ENCODE peak calls at places on chromosomes 5 and 9, in six cellular contexts. N is GM04503, P is amniotic stem cell, X is NCI-H1092, W is NCI-H526 treated with DMSO at 0.1 percent for 48 hours, A is adipocyte. G is an unnamed sample.

GRCh38 chr9:96302021-96302420 is at the start of gene HSD17B3:
- DNase-seq in N (no peak), P (no peak), X (no peak), W (no peak), A (no peak), G (no peak)

GRCh38 chr9:33113799-33114547 is 37.5 kb upstream of the SMU1 start:
- DNase-seq in N (no peak), P (no peak), X (no peak), W (no peak), A (no peak), G (no peak)

GRCh38 chr9:132161743-132162187 is at the start of gene NTNG2:
- DNase-seq in N (no peak), P (no peak), X (no peak), W (no peak), A (no peak), G (no peak)

GRCh38 chr5:132325691-132326090 is 31.5 kb downstream of the SLC22A4 start:
- DNase-seq in N (no peak), P (no peak), X (no peak), W (no peak), A (no peak), G (no peak)

GRCh38 chr5:149935431-149935901 is 9.1 kb downstream of the PDE6A start:
- DNase-seq in N (no peak), P (no peak), X (no peak), W (no peak), A (no peak), G (no peak)

GRCh38 chr9:24189986-24190385 is 355.7 kb downstream of the IZUMO3 start:
- DNase-seq in N (no peak), P (no peak), X (no peak), W (no peak), A (no peak), G (no peak)

GRCh38 chr9:20835364-20836286 is 151.6 kb downstream of the FOCAD start:
- DNase-seq in N (no peak), P (no peak), X (no peak), W (no peak), A (peak; percentile 48), G (no peak)

GRCh38 chr9:108117775-108118174 is 628.2 kb upstream of the KLF4 start:
- DNase-seq in N (no peak), P (no peak), X (no peak), W (peak; percentile 70), A (no peak), G (no peak)

GRCh38 chr9:78296208-78296892 is 575 bp upstream of the PSAT1 start:
- DNase-seq in N (no peak), P (peak; percentile 22), X (peak; percentile 29), W (peak; percentile 28), A (peak; percentile 73), G (peak; percentile 51)

GRCh38 chr5:1208743-1209551 is 7.6 kb downstream of the SLC6A19 start:
- DNase-seq in N (no peak), P (no peak), X (peak; percentile 79), W (peak; percentile 10), A (no peak), G (peak; percentile 66)

GRCh38 chr5:5273976-5274375 is 133.8 kb downstream of the ADAMTS16 start:
- DNase-seq in N (no peak), P (no peak), X (no peak), W (no peak), A (no peak), G (no peak)

GRCh38 chr5:58016329-58016728 is 443.6 kb downstream of the PLK2 start:
- DNase-seq in N (no peak), P (no peak), X (no peak), W (no peak), A (peak; percentile 4), G (no peak)

GRCh38 chr5:42858709-42859108 is 47.0 kb upstream of the SELENOP start:
- DNase-seq in N (no peak), P (no peak), X (no peak), W (no peak), A (no peak), G (no peak)

GRCh38 chr9:75889977-75890540 is 414 bp upstream of the PCSK5 start:
- DNase-seq in N (no peak), P (peak; percentile 46), X (no peak), W (peak; percentile 52), A (peak; percentile 90), G (peak; percentile 57)

GRCh38 chr5:72093231-72093630 is 14.0 kb upstream of the MAP1B start:
- DNase-seq in N (peak; percentile 11), P (no peak), X (no peak), W (no peak), A (peak; percentile 52), G (no peak)

GRCh38 chr5:133421394-133421793 is 190.9 kb downstream of the FSTL4 start:
- DNase-seq in N (no peak), P (no peak), X (no peak), W (no peak), A (no peak), G (peak; percentile 71)

GRCh38 chr5:6713274-6714181 is at the start of gene TENT4A:
- DNase-seq in N (no peak), P (no peak), X (no peak), W (no peak), A (peak; percentile 65), G (no peak)

GRCh38 chr5:148509893-148510292 is 126.1 kb downstream of the FBXO38 start:
- DNase-seq in N (no peak), P (no peak), X (no peak), W (no peak), A (no peak), G (no peak)

GRCh38 chr9:36154213-36154952 is 14.8 kb upstream of the CCIN start:
- DNase-seq in N (no peak), P (no peak), X (no peak), W (no peak), A (no peak), G (peak; percentile 90)

GRCh38 chr5:1419476-1420210 is 25.6 kb downstream of the SLC6A3 start:
- DNase-seq in N (no peak), P (no peak), X (no peak), W (no peak), A (no peak), G (no peak)

GRCh38 chr9:134620751-134621557 is 20.6 kb upstream of the COL5A1 start:
- DNase-seq in N (no peak), P (no peak), X (no peak), W (no peak), A (no peak), G (peak; percentile 22)

GRCh38 chr9:99867968-99868367 is 38.5 kb upstream of the STX17 start:
- DNase-seq in N (no peak), P (no peak), X (no peak), W (no peak), A (no peak), G (no peak)

GRCh38 chr5:43007911-43008368 is 32.2 kb downstream of the ANXA2R start:
- DNase-seq in N (no peak), P (peak; percentile 65), X (peak; percentile 72), W (peak; percentile 95), A (peak; percentile 82), G (peak; percentile 89)

GRCh38 chr5:88889165-88890069 is 6.4 kb upstream of the MEF2C start:
- DNase-seq in N (no peak), P (no peak), X (peak; percentile 2), W (no peak), A (peak; percentile 59), G (peak; percentile 79)

GRCh38 chr5:150618588-150619281 is 21.7 kb upstream of the SYNPO start:
- DNase-seq in N (no peak), P (no peak), X (no peak), W (no peak), A (no peak), G (peak; percentile 50)

G was measured in dermis blood vessel endothelial cell.